ENCODE peak calls at places on chromosomes 11 and 22, in five cellular contexts. G is dorsolateral prefrontal cortex; F is GM13976; X is AG04450; R is activated CD8-positive, alpha-beta T cell treated with anti-CD3 and anti-CD28 coated beads for 36 hours. O is an unnamed sample.

GRCh38 chr11:19696073-19696472 is 16.6 kb upstream of the NAV2 start:
- DNase-seq in G (no peak), F (no peak), X (no peak), R (no peak), O (no peak)

GRCh38 chr22:43854786-43855271 is 7.5 kb downstream of the SULT4A1 start:
- DNase-seq in G (peak), F (no peak), X (no peak), R (no peak), O (no peak)

GRCh38 chr11:63862923-63863322 is 24.0 kb downstream of the MARK2 start:
- DNase-seq in G (no peak), F (no peak), X (no peak), R (no peak), O (no peak)

GRCh38 chr11:115226556-115226955 is 277.7 kb downstream of the CADM1 start:
- DNase-seq in G (no peak), F (no peak), X (peak), R (no peak), O (no peak)

GRCh38 chr11:102882389-102883024 is 7.7 kb upstream of the MMP12 start:
- DNase-seq in G (no peak), F (peak), X (no peak), R (no peak), O (peak)

GRCh38 chr22:41030891-41031290 is 61.5 kb upstream of the EP300 start:
- DNase-seq in G (no peak), F (no peak), X (no peak), R (no peak), O (no peak)

GRCh38 chr11:22433066-22433450 is 94.9 kb downstream of the SLC17A6 start:
- DNase-seq in G (no peak), F (no peak), X (no peak), R (no peak), O (no peak)

GRCh38 chr11:109033627-109034340 is 368.9 kb downstream of the DDX10 start:
- DNase-seq in G (no peak), F (no peak), X (peak), R (no peak), O (peak)

GRCh38 chr11:78451371-78452150 is 33.9 kb upstream of the GAB2 start:
- DNase-seq in G (no peak), F (no peak), X (no peak), R (no peak), O (no peak)

GRCh38 chr11:47552581-47553416 is at the start of gene CELF1:
- DNase-seq in G (peak), F (peak), X (peak), R (peak), O (peak)

GRCh38 chr11:94776351-94777321 is 8.5 kb downstream of the AMOTL1 start:
- DNase-seq in G (no peak), F (no peak), X (no peak), R (no peak), O (no peak)

GRCh38 chr11:62139526-62140301 is 15.9 kb downstream of the INCENP start:
- DNase-seq in G (no peak), F (no peak), X (no peak), R (no peak), O (no peak)

GRCh38 chr11:34157163-34157562 is 51.7 kb downstream of the NAT10 start:
- DNase-seq in G (no peak), F (no peak), X (no peak), R (no peak), O (no peak)

GRCh38 chr22:39724390-39724789 is 153.8 kb downstream of the CACNA1I start:
- DNase-seq in G (no peak), F (no peak), X (no peak), R (no peak), O (no peak)

GRCh38 chr11:133917921-133918605 is 38.7 kb downstream of the IGSF9B start:
- DNase-seq in G (no peak), F (no peak), X (no peak), R (no peak), O (no peak)

GRCh38 chr11:95569207-95569606 is 220.4 kb downstream of the FAM76B start:
- DNase-seq in G (no peak), F (no peak), X (no peak), R (no peak), O (no peak)

GRCh38 chr11:115477410-115477809 is 26.8 kb downstream of the CADM1 start:
- DNase-seq in G (no peak), F (no peak), X (no peak), R (no peak), O (no peak)

GRCh38 chr11:15969701-15970329 is 386.5 kb downstream of the SOX6 start:
- DNase-seq in G (no peak), F (no peak), X (peak), R (no peak), O (peak)

GRCh38 chr22:23984430-23984829 is 4.5 kb downstream of the GSTT2 start:
- DNase-seq in G (no peak), F (no peak), X (no peak), R (no peak), O (no peak)

GRCh38 chr11:130522284-130522961 is 74.0 kb downstream of the ADAMTS15 start:
- DNase-seq in G (peak), F (no peak), X (peak), R (no peak), O (peak)

GRCh38 chr11:18669211-18669593 is 29.4 kb upstream of the TMEM86A start:
- DNase-seq in G (no peak), F (no peak), X (no peak), R (peak), O (no peak)

GRCh38 chr11:35590412-35590811 is 27.8 kb upstream of the FJX1 start:
- DNase-seq in G (no peak), F (no peak), X (no peak), R (no peak), O (no peak)

GRCh38 chr11:76086713-76087635 is 119.3 kb downstream of the WNT11 start:
- DNase-seq in G (no peak), F (no peak), X (peak), R (no peak), O (peak)

GRCh38 chr11:1307998-1308744 is 1.3 kb downstream of the TOLLIP start:
- DNase-seq in G (peak), F (no peak), X (no peak), R (no peak), O (no peak)

GRCh38 chr22:50192056-50192824 is 6.5 kb downstream of the TRABD start:
- DNase-seq in G (no peak), F (no peak), X (no peak), R (no peak), O (no peak)

GRCh38 chr11:134142536-134142935 is 73.7 kb downstream of the JAM3 start:
- DNase-seq in G (no peak), F (no peak), X (no peak), R (no peak), O (no peak)

GRCh38 chr11:116519499-116519898 is 253.3 kb downstream of the BUD13 start:
- DNase-seq in G (no peak), F (no peak), X (no peak), R (no peak), O (no peak)

GRCh38 chr22:45242778-45243191 is 2.1 kb upstream of the KIAA0930 start:
- DNase-seq in G (no peak), F (no peak), X (no peak), R (no peak), O (no peak)
- TF ChIP-seq CTCF in G (peak), F (peak), X (peak), R (peak), O (no peak)

DNA sequence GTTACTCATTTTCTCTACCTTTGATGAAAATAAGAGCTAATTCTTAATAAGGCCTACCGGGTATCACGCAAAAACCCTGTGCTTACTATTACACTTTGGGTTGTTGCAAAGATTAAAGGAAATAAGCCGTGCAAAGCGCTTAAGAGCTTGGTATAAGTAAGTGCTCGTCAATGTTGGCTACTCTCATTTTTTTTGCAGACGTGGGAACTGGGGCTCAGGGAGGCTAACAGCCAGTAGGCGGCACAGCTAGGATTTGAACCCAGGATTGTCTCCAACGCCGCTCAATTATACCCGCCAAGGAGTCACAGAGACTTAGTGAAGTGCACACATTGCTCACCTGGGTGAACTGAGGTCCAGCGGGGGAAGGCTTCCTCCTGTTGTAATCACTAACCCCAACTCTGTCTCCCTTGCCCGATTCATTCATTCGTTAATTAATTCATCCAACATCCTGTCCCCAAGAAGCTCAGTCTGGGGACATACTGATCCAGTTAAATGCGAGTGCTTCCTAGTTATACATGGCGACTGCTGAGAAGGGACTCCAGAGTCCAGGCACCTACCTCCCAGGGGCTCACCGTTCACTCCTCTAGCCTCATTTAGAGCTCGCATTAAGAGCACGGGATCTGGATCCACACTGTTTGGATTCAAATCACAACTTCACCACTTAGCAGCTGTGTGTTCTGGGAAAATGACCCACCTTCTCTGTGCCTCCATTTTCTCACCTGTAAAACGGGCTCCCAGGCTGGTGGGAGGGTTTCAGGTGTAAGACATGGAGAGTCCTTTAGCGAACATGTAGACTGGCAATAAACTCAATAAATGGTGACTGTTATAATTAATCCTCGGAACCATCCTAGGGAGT is 869 bp upstream of the MTFP1 start:
- DNase-seq in G (no peak), F (no peak), X (no peak), R (peak), O (no peak)
- TF ChIP-seq CTCF in G (no peak), F (no peak), X (no peak), R (no peak), O (no peak)

GRCh38 chr11:73217810-73218105 is 323 bp upstream of the P2RY2 start:
- DNase-seq in G (no peak), F (no peak), X (no peak), R (no peak), O (no peak)

GRCh38 chr11:73217131-73217809 is 811 bp upstream of the P2RY2 start:
- DNase-seq in G (no peak), F (no peak), X (no peak), R (no peak), O (no peak)

GRCh38 chr11:73219396-73220285 is 1.6 kb downstream of the P2RY2 start:
- DNase-seq in G (no peak), F (no peak), X (no peak), R (no peak), O (no peak)

GRCh38 chr11:73218830-73219215 is 742 bp downstream of the P2RY2 start:
- DNase-seq in G (no peak), F (no peak), X (no peak), R (no peak), O (no peak)

DNA sequence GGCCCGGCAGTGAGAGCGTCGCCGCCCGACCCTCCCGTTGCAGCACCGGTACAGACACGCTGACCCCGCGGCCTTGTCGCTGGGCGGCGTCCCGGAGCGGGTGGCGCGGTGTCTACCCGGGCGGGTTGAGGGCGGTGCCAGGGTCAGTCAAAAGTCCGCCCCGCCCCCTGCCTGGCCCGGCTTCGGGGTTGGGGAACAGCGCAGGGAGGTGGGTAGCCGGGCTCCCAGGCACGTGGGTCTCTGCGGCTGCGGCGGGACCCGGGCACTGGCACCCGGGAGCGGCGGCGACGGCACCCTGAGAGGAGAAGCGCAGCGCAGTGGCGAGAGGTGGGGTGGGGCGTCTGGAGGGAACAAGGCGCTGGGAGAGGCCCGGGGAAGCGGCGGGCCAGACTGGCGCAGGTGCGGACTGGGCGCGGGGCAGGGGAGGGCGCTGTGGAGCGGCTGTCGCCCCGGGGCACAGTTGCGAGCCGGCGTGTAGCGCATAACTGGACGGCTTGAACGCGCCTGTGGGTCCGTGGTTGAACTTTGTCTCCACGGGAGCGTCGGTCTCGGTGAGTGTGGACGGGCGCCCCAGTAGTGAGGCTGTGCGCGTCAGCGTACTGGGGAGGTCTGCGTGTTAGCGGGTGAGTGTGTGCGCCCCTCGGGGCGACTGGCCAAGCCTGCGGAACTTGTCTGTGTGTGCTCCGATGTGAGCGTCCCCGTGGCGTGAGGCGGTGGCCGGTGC is at the start of gene P2RY2:
- DNase-seq in G (no peak), F (peak), X (no peak), R (peak), O (no peak)
- TF ChIP-seq CTCF in G (peak), F (peak), X (peak), R (peak), O (peak)

GRCh38 chr22:31618471-31619176 is 43.4 kb downstream of the PISD start:
- DNase-seq in G (no peak), F (no peak), X (no peak), R (no peak), O (no peak)
- TF ChIP-seq CTCF in G (no peak), F (no peak), X (no peak), R (no peak), O (no peak)

DNA sequence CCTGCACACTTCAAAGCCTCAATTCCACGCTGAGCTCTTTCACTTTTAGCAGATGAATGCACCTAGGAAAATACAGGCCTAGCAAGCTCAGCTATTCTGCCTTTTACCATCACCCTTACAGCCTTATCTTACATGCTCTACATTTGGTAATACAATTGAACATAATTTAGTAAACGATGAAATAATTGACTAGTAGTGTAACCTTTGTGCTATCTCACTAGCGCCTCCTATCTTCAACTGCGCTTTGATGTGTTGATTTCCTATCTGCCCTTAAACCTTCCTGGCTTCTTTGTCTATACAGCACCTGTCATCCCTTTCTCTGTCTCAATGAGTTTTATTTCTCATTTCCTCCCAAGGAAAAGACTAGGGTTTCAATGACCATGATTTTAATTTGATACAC is 149.7 kb downstream of the LRRC4C start:
- DNase-seq in G (no peak), F (no peak), X (no peak), R (no peak), O (no peak)
- TF ChIP-seq CTCF in G (no peak), F (no peak), X (no peak), R (no peak), O (no peak)

GRCh38 chr11:2387266-2387982 is 10.3 kb downstream of the CD81 start:
- DNase-seq in G (no peak), F (peak), X (no peak), R (peak), O (no peak)

GRCh38 chr11:2388431-2389024 is 11.4 kb downstream of the CD81 start:
- DNase-seq in G (no peak), F (no peak), X (no peak), R (no peak), O (no peak)

GRCh38 chr11:2390091-2390870 is 10.3 kb upstream of the TSSC4 start:
- DNase-seq in G (no peak), F (no peak), X (no peak), R (no peak), O (no peak)

GRCh38 chr11:2390871-2391662 is 9.5 kb upstream of the TSSC4 start:
- DNase-seq in G (no peak), F (no peak), X (peak), R (no peak), O (peak)

DNA sequence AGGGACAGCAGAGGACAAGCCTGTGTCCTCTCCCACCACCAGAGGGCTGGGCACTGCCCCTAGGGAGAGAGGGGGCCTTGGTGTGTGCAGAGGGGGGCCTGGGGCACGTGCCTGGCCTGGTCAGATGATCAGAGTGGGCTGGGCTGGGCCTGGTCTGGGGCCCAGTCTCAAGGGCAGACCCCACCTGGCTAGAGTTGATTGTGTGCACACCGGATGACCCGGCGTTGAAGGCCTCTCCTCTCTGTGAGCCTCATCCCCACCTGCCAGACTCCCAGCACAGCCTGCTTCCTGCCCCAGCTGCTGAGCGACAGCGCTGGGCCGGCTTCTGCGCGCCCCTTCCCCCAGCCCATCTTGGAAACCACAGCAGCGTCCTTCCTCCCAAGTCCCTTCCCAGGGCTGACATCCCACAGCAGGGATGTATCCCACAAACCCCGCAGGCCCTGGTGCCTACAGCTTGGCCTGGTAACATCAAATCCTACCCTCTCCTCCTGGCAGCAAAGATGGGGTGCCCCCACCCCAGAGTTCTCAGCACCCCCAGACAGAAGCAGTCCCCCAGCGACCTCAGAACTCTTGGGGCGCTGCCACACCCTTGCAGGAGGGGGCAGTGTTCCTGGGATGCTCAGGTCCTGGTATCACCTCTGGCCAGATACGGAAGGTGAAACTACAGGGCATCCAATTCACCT is 11.1 kb upstream of the TSSC4 start:
- DNase-seq in G (no peak), F (no peak), X (no peak), R (no peak), O (no peak)
- TF ChIP-seq CTCF in G (no peak), F (no peak), X (peak), R (no peak), O (no peak)

GRCh38 chr22:19756288-19757128 is 4.1 kb upstream of the TBX1 start:
- DNase-seq in G (no peak), F (peak), X (no peak), R (peak), O (no peak)
- TF ChIP-seq CTCF in G (no peak), F (peak), X (peak), R (peak), O (peak)

GRCh38 chr22:22408731-22409696 is 99.5 kb downstream of the ZNF280B start:
- DNase-seq in G (no peak), F (peak), X (no peak), R (peak), O (no peak)
- TF ChIP-seq CTCF in G (peak), F (peak), X (peak), R (peak), O (peak)